ENCODE peak calls at places on chromosome 13, in seven cellular contexts. Y, W, D, E, X, K and S are unnamed samples. For H4K20me1, the result is how much of the 10 kb centered on the place peaks cover.

GRCh38 chr13:96141032-96141431 is 51.1 kb downstream of the HS6ST3 start:
- DNase-seq in Y (peak), W (peak), D (peak), E (peak), X (peak), K (no peak), S (peak)

GRCh38 chr13:28459911-28460310 is 35.0 kb downstream of the FLT1 start:
- DNase-seq in Y (no peak), W (no peak), D (no peak), E (no peak), X (no peak), K (no peak), S (no peak)

GRCh38 chr13:72384879-72385278 is 342.6 kb downstream of the MZT1 start:
- DNase-seq in Y (no peak), W (peak), D (no peak), E (peak), X (peak), K (no peak), S (peak)

GRCh38 chr13:66212511-66212910 is 1017.6 kb downstream of the PCDH9 start:
- DNase-seq in Y (no peak), W (no peak), D (no peak), E (no peak), X (no peak), K (no peak), S (no peak)

GRCh38 chr13:38763446-38764381 is 76.8 kb downstream of the FREM2 start:
- DNase-seq in Y (peak), W (peak), D (peak), E (peak), X (peak), K (peak), S (peak)

GRCh38 chr13:109331898-109332297 is 454.5 kb downstream of the IRS2 start:
- DNase-seq in Y (no peak), W (peak), D (peak), E (peak), X (no peak), K (no peak), S (peak)

GRCh38 chr13:20955496-20955895 is 53.0 kb upstream of the XPO4 start:
- DNase-seq in Y (no peak), W (no peak), D (no peak), E (no peak), X (no peak), K (no peak), S (no peak)

GRCh38 chr13:33014291-33014690 is 1.9 kb upstream of the KL start:
- DNase-seq in Y (no peak), W (no peak), D (no peak), E (no peak), X (no peak), K (no peak), S (peak)

GRCh38 chr13:107867701-107868661 is 347.4 kb downstream of the LIG4 start:
- DNase-seq in Y (peak), W (peak), D (peak), E (peak), X (peak), K (no peak), S (peak)

GRCh38 chr13:105406551-105406950 is 1128.9 kb downstream of the EFNB2 start:
- DNase-seq in Y (no peak), W (no peak), D (no peak), E (no peak), X (no peak), K (no peak), S (no peak)

GRCh38 chr13:102812616-102813287 is 13.8 kb downstream of the BIVM start:
- DNase-seq in Y (peak), W (no peak), D (peak), E (no peak), X (no peak), K (peak), S (no peak)

GRCh38 chr13:52599853-52600603 is 42.2 kb upstream of the HNRNPA1L2 start:
- DNase-seq in Y (peak), W (peak), D (peak), E (peak), X (peak), K (no peak), S (no peak)

GRCh38 chr13:48201044-48201443 is 32.0 kb upstream of the ITM2B start:
- DNase-seq in Y (no peak), W (peak), D (no peak), E (no peak), X (no peak), K (no peak), S (no peak)

DNA sequence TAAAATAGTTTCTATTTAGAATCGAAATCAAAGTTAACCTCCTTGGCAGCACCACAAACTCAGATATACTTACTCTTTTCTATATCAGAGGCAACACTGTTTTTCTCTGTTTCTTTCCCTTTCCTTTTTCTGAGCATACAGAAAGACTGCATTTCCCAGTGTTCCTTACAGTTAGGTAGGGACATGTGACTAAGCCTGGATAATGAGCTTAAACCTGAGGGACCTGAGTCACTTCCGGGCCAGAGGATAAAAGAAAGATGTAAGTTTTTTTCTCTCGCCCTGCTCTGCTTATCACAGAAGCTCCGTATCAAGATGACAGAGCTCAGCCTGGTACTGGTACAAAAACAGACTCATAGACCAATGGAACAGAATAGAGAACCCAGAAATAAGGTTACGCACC is 531.9 kb downstream of the KLF12 start:
- DNase-seq in Y (no peak), W (peak), D (peak), E (no peak), X (peak), K (no peak), S (peak)
- H4K20me1 ChIP-seq in Y (under half), W (under half), D (under half), E (under half), X (under half), K (under half), S (under half)

GRCh38 chr13:36432106-36432544 is at the start of gene CCNA1:
- DNase-seq in Y (peak), W (peak), D (peak), E (no peak), X (peak), K (no peak), S (peak)

GRCh38 chr13:36428083-36428482 is 4.2 kb upstream of the CCNA1 start:
- DNase-seq in Y (no peak), W (no peak), D (no peak), E (no peak), X (peak), K (no peak), S (peak)

GRCh38 chr13:36431204-36432105 is 840 bp upstream of the CCNA1 start:
- DNase-seq in Y (peak), W (peak), D (peak), E (no peak), X (peak), K (no peak), S (no peak)

GRCh38 chr13:36430247-36431203 is 1.8 kb upstream of the CCNA1 start:
- DNase-seq in Y (peak), W (no peak), D (peak), E (no peak), X (no peak), K (no peak), S (no peak)
- H3K4me3 ChIP-seq in Y (peak), W (no peak), D (peak), E (peak), X (peak), K (no peak), S (no peak)

GRCh38 chr13:113002206-113002821 is 33.3 kb downstream of the MCF2L start:
- DNase-seq in Y (peak), W (peak), D (peak), E (no peak), X (no peak), K (no peak), S (no peak)
- H4K20me1 ChIP-seq in Y (half or more), W (under half), D (under half), E (under half), X (under half), K (half or more), S (under half)

GRCh38 chr13:75327132-75327505 is 154.8 kb downstream of the TBC1D4 start:
- DNase-seq in Y (no peak), W (no peak), D (no peak), E (no peak), X (no peak), K (no peak), S (no peak)
- H3K4me3 ChIP-seq in Y (no peak), W (no peak), D (no peak), E (no peak), X (peak), K (no peak), S (no peak)

GRCh38 chr13:110472904-110473563 is 88.5 kb downstream of the RAB20 start:
- DNase-seq in Y (no peak), W (no peak), D (no peak), E (no peak), X (no peak), K (no peak), S (no peak)

GRCh38 chr13:110474713-110475112 is 86.8 kb downstream of the RAB20 start:
- DNase-seq in Y (no peak), W (no peak), D (no peak), E (no peak), X (no peak), K (no peak), S (no peak)

GRCh38 chr13:110476220-110476617 is 85.3 kb downstream of the RAB20 start:
- DNase-seq in Y (no peak), W (no peak), D (no peak), E (no peak), X (no peak), K (no peak), S (no peak)

GRCh38 chr13:110475550-110476219 is 85.8 kb downstream of the RAB20 start:
- DNase-seq in Y (no peak), W (no peak), D (no peak), E (no peak), X (no peak), K (no peak), S (no peak)

GRCh38 chr13:110475117-110475516 is 86.4 kb downstream of the RAB20 start:
- DNase-seq in Y (no peak), W (no peak), D (no peak), E (no peak), X (no peak), K (no peak), S (no peak)
- H4K20me1 ChIP-seq in Y (under half), W (under half), D (under half), E (under half), X (under half), K (under half), S (under half)

GRCh38 chr13:99986751-99987150 is 5.2 kb downstream of the ZIC2 start:
- DNase-seq in Y (peak), W (no peak), D (peak), E (no peak), X (no peak), K (no peak), S (no peak)
- H3K4me3 ChIP-seq in Y (peak), W (no peak), D (peak), E (no peak), X (no peak), K (no peak), S (no peak)

DNA sequence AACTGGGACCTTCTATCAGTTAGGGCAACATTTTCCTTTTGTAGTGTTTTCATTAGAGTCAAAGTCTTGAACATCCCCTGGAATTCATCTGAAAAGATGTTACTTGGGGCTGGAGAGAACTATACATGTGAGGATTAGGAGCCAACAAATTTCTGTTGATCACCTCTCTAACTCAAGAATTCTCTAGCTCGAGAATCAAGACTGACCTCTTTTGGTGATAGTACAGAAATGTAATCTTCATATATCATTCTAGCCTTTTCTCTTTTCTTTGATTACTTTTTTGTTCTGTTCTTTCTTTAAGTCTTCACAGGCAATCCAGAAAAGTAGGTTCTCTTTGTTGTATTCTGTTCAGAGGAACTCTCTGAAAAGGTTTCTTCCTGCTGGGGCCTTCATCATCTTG is 26.4 kb downstream of the ELF1 start:
- DNase-seq in Y (no peak), W (no peak), D (no peak), E (no peak), X (no peak), K (no peak), S (peak)
- H4K20me1 ChIP-seq in Y (under half), W (under half), D (under half), E (under half), X (under half), K (under half), S (under half)

DNA sequence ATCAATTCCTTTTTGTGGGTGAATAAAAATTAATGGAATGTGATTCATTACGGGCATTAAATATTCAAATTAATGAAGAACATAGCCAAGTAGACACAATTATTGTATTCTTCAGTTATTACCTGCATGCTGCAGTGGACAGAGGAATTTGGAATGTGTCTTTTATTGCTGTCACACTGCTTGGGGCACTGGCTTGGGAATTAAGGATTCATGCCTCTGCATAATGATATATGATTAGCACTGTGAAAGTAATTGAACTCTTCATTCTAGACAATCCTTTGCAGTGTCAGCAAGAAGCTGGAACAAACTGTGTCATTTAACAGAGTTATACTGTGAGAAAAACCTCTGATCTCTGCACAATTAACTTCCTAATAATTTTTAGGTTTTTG is 235.3 kb upstream of the MIR17HG start:
- DNase-seq in Y (no peak), W (no peak), D (no peak), E (no peak), X (no peak), K (no peak), S (no peak)
- H3K4me3 ChIP-seq in Y (no peak), W (no peak), D (no peak), E (no peak), X (no peak), K (no peak), S (no peak)

GRCh38 chr13:43376596-43376995 is 353.2 kb downstream of the DNAJC15 start:
- DNase-seq in Y (no peak), W (no peak), D (no peak), E (no peak), X (no peak), K (no peak), S (no peak)
- H4K20me1 ChIP-seq in Y (under half), W (under half), D (under half), E (under half), X (under half), K (under half), S (under half)